ENCODE peak calls at places on chromosomes 5 and 9, in six cellular contexts. One of them, this sample, is unnamed.

GRCh38 chr5:71817891-71818290 is 98.8 kb downstream of the CARTPT start:
- DNase-seq in MCF 10A: no peak
- DNase-seq in astrocyte of the spinal cord: no peak
- DNase-seq in AG04450: no peak
- DNase-seq in HCT116: no peak
- DNase-seq in Calu3: no peak
- DNase-seq in this sample: no peak

GRCh38 chr9:99426443-99426842 is 204.4 kb downstream of the SEC61B start:
- DNase-seq in MCF 10A: no peak
- DNase-seq in astrocyte of the spinal cord: no peak
- DNase-seq in AG04450: no peak
- DNase-seq in HCT116: no peak
- DNase-seq in Calu3: no peak
- DNase-seq in this sample: no peak

GRCh38 chr5:7392401-7393024 is 3.4 kb upstream of the ADCY2 start:
- DNase-seq in MCF 10A: peak
- DNase-seq in astrocyte of the spinal cord: peak
- DNase-seq in AG04450: no peak
- DNase-seq in HCT116: no peak
- DNase-seq in Calu3: peak
- DNase-seq in this sample: no peak

GRCh38 chr5:74415695-74416102 is 224.8 kb downstream of the ENC1 start:
- DNase-seq in MCF 10A: no peak
- DNase-seq in astrocyte of the spinal cord: no peak
- DNase-seq in AG04450: no peak
- DNase-seq in HCT116: no peak
- DNase-seq in Calu3: no peak
- DNase-seq in this sample: no peak

GRCh38 chr5:179912951-179913350 is 5.3 kb upstream of the TBC1D9B start:
- DNase-seq in MCF 10A: no peak
- DNase-seq in astrocyte of the spinal cord: no peak
- DNase-seq in AG04450: no peak
- DNase-seq in HCT116: no peak
- DNase-seq in Calu3: no peak
- DNase-seq in this sample: no peak

GRCh38 chr5:139414601-139415121 is 10.8 kb upstream of the SPATA24 start:
- DNase-seq in MCF 10A: no peak
- DNase-seq in astrocyte of the spinal cord: no peak
- DNase-seq in AG04450: no peak
- DNase-seq in HCT116: no peak
- DNase-seq in Calu3: no peak
- DNase-seq in this sample: no peak

GRCh38 chr5:149550267-149550582 is 1.0 kb downstream of the CSNK1A1 start:
- DNase-seq in MCF 10A: peak
- DNase-seq in astrocyte of the spinal cord: peak
- DNase-seq in AG04450: no peak
- DNase-seq in HCT116: no peak
- DNase-seq in Calu3: no peak
- DNase-seq in this sample: no peak

GRCh38 chr5:177984565-177985166 is 11.4 kb downstream of the PROP1 start:
- DNase-seq in MCF 10A: no peak
- DNase-seq in astrocyte of the spinal cord: no peak
- DNase-seq in AG04450: no peak
- DNase-seq in HCT116: no peak
- DNase-seq in Calu3: no peak
- DNase-seq in this sample: no peak

GRCh38 chr5:123786411-123786810 is 274.4 kb downstream of the CSNK1G3 start:
- DNase-seq in MCF 10A: no peak
- DNase-seq in astrocyte of the spinal cord: no peak
- DNase-seq in AG04450: no peak
- DNase-seq in HCT116: no peak
- DNase-seq in Calu3: no peak
- DNase-seq in this sample: no peak

GRCh38 chr9:15155826-15156225 is 151.2 kb downstream of the TTC39B start:
- DNase-seq in MCF 10A: peak
- DNase-seq in astrocyte of the spinal cord: peak
- DNase-seq in AG04450: no peak
- DNase-seq in HCT116: no peak
- DNase-seq in Calu3: no peak
- DNase-seq in this sample: no peak

GRCh38 chr5:53419247-53419646 is 61.2 kb upstream of the FST start:
- DNase-seq in MCF 10A: peak
- DNase-seq in astrocyte of the spinal cord: peak
- DNase-seq in AG04450: no peak
- DNase-seq in HCT116: no peak
- DNase-seq in Calu3: no peak
- DNase-seq in this sample: no peak

GRCh38 chr5:154002093-154002492 is 36.6 kb downstream of the FAM114A2 start:
- DNase-seq in MCF 10A: peak
- DNase-seq in astrocyte of the spinal cord: peak
- DNase-seq in AG04450: no peak
- DNase-seq in HCT116: no peak
- DNase-seq in Calu3: no peak
- DNase-seq in this sample: no peak

GRCh38 chr5:96327728-96328127 is 105.3 kb downstream of the PCSK1 start:
- DNase-seq in MCF 10A: no peak
- DNase-seq in astrocyte of the spinal cord: no peak
- DNase-seq in AG04450: no peak
- DNase-seq in HCT116: no peak
- DNase-seq in Calu3: no peak
- DNase-seq in this sample: no peak

GRCh38 chr9:96875460-96876142 is 21.3 kb upstream of the ZNF782 start:
- DNase-seq in MCF 10A: peak
- DNase-seq in astrocyte of the spinal cord: peak
- DNase-seq in AG04450: peak
- DNase-seq in HCT116: peak
- DNase-seq in Calu3: peak
- DNase-seq in this sample: peak
- TF ChIP-seq CTCF in MCF 10A: peak
- TF ChIP-seq CTCF in astrocyte of the spinal cord: peak
- TF ChIP-seq CTCF in AG04450: peak
- TF ChIP-seq CTCF in HCT116: peak
- TF ChIP-seq CTCF in Calu3: peak
- TF ChIP-seq CTCF in this sample: no peak

GRCh38 chr5:122030251-122030650 is 47.8 kb downstream of the LOX start:
- DNase-seq in MCF 10A: no peak
- DNase-seq in astrocyte of the spinal cord: no peak
- DNase-seq in AG04450: no peak
- DNase-seq in HCT116: no peak
- DNase-seq in Calu3: no peak
- DNase-seq in this sample: no peak
- TF ChIP-seq CTCF in MCF 10A: no peak
- TF ChIP-seq CTCF in astrocyte of the spinal cord: peak
- TF ChIP-seq CTCF in AG04450: peak
- TF ChIP-seq CTCF in HCT116: no peak
- TF ChIP-seq CTCF in Calu3: no peak
- TF ChIP-seq CTCF in this sample: no peak

GRCh38 chr5:107418902-107419301 is 251.8 kb downstream of the EFNA5 start:
- DNase-seq in MCF 10A: no peak
- DNase-seq in astrocyte of the spinal cord: no peak
- DNase-seq in AG04450: no peak
- DNase-seq in HCT116: no peak
- DNase-seq in Calu3: no peak
- DNase-seq in this sample: no peak
- TF ChIP-seq CTCF in MCF 10A: no peak
- TF ChIP-seq CTCF in astrocyte of the spinal cord: no peak
- TF ChIP-seq CTCF in AG04450: no peak
- TF ChIP-seq CTCF in HCT116: no peak
- TF ChIP-seq CTCF in Calu3: no peak
- TF ChIP-seq CTCF in this sample: no peak

DNA sequence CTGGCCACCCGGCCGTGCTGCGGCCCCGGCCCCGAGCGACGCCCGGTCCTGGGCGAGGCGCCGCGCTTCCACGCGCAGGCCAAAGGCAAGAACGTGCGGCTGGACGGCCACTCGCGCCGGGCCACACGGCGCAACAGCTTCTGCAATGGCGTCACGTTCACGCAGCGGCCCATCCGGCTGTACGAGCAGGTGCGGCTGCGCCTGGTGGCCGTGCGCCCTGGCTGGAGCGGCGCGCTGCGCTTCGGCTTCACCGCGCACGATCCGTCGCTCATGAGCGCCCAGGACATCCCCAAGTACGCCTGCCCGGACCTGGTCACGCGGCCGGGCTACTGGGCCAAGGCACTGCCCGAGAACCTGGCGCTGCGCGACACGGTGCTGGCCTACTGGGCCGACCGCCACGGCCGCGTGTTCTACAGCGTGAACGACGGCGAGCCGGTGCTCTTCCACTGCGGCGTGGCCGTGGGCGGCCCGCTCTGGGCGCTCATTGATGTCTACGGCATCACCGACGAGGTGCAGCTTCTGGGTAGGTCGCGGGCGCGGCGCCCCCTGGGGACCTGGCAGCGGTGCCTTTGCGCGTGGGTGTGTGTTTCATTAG is 28.8 kb downstream of the NEURL1B start:
- DNase-seq in MCF 10A: no peak
- DNase-seq in astrocyte of the spinal cord: no peak
- DNase-seq in AG04450: no peak
- DNase-seq in HCT116: no peak
- DNase-seq in Calu3: no peak
- DNase-seq in this sample: no peak
- TF ChIP-seq CTCF in MCF 10A: no peak
- TF ChIP-seq CTCF in astrocyte of the spinal cord: peak
- TF ChIP-seq CTCF in AG04450: no peak
- TF ChIP-seq CTCF in HCT116: no peak
- TF ChIP-seq CTCF in Calu3: no peak
- TF ChIP-seq CTCF in this sample: no peak